ENCODE peak calls at places on chromosomes 6 and 20, in ten cellular contexts. One of them, this sample, is unnamed.

GRCh38 chr20:34892671-34893070 is 16.3 kb downstream of the ACSS2 start:
- DNase-seq in AG20443: no peak
- DNase-seq in EH: no peak
- DNase-seq in stimulated activated CD4-positive, alpha-beta T cell treated with anti-CD3 and anti-CD28 coated beads, TNF-alpha, amount 100 ng/mL, for 1 hour: no peak
- DNase-seq in endothelial cell: no peak
- DNase-seq in NB4: no peak
- DNase-seq in psoas muscle: no peak
- DNase-seq in stimulated activated naive B cell treated with anti-CD40 and anti-IgM and Interleukin-4, amounts not matched to agents 10 μg/mL and 1 μg/mL and 100 μg/mL, for 72 hours: no peak
- DNase-seq in MG63: no peak
- DNase-seq in activated naive CD8-positive, alpha-beta T cell treated with anti-CD3 and anti-CD28 coated beads for 36 hours: no peak
- DNase-seq in this sample: no peak

GRCh38 chr6:32047084-32047478 is 8.9 kb downstream of the CYP21A2 start:
- DNase-seq in EH: peak; percentile 50
- DNase-seq in AG20443: peak; percentile 83
- DNase-seq in psoas muscle: peak; percentile 79
- DNase-seq in stimulated activated naive B cell treated with anti-CD40 and anti-IgM and Interleukin-4, amounts not matched to agents 10 μg/mL and 1 μg/mL and 100 μg/mL, for 72 hours: no peak
- DNase-seq in endothelial cell: no peak
- DNase-seq in stimulated activated CD4-positive, alpha-beta T cell treated with anti-CD3 and anti-CD28 coated beads, TNF-alpha, amount 100 ng/mL, for 1 hour: no peak
- DNase-seq in activated naive CD8-positive, alpha-beta T cell treated with anti-CD3 and anti-CD28 coated beads for 36 hours: no peak
- DNase-seq in MG63: peak; percentile 49
- DNase-seq in NB4: no peak
- DNase-seq in this sample: no peak

GRCh38 chr6:148513145-148514071 is 170.8 kb downstream of the SASH1 start:
- DNase-seq in NB4: no peak
- DNase-seq in activated naive CD8-positive, alpha-beta T cell treated with anti-CD3 and anti-CD28 coated beads for 36 hours: no peak
- DNase-seq in AG20443: peak; percentile 78
- DNase-seq in psoas muscle: peak; percentile 67
- DNase-seq in endothelial cell: no peak
- DNase-seq in stimulated activated CD4-positive, alpha-beta T cell treated with anti-CD3 and anti-CD28 coated beads, TNF-alpha, amount 100 ng/mL, for 1 hour: no peak
- DNase-seq in EH: peak; percentile 94
- DNase-seq in stimulated activated naive B cell treated with anti-CD40 and anti-IgM and Interleukin-4, amounts not matched to agents 10 μg/mL and 1 μg/mL and 100 μg/mL, for 72 hours: no peak
- DNase-seq in MG63: peak; percentile 58
- DNase-seq in this sample: no peak

GRCh38 chr6:74574794-74575193 is 631.1 kb downstream of the COL12A1 start:
- DNase-seq in AG20443: peak; percentile 17
- DNase-seq in EH: peak; percentile 47
- DNase-seq in activated naive CD8-positive, alpha-beta T cell treated with anti-CD3 and anti-CD28 coated beads for 36 hours: no peak
- DNase-seq in psoas muscle: no peak
- DNase-seq in NB4: peak; percentile 54
- DNase-seq in endothelial cell: no peak
- DNase-seq in MG63: no peak
- DNase-seq in stimulated activated CD4-positive, alpha-beta T cell treated with anti-CD3 and anti-CD28 coated beads, TNF-alpha, amount 100 ng/mL, for 1 hour: no peak
- DNase-seq in stimulated activated naive B cell treated with anti-CD40 and anti-IgM and Interleukin-4, amounts not matched to agents 10 μg/mL and 1 μg/mL and 100 μg/mL, for 72 hours: no peak
- DNase-seq in this sample: peak; percentile 78

GRCh38 chr6:82068721-82069120 is 178.8 kb downstream of the IBTK start:
- DNase-seq in stimulated activated CD4-positive, alpha-beta T cell treated with anti-CD3 and anti-CD28 coated beads, TNF-alpha, amount 100 ng/mL, for 1 hour: no peak
- DNase-seq in EH: no peak
- DNase-seq in NB4: no peak
- DNase-seq in endothelial cell: no peak
- DNase-seq in psoas muscle: no peak
- DNase-seq in activated naive CD8-positive, alpha-beta T cell treated with anti-CD3 and anti-CD28 coated beads for 36 hours: no peak
- DNase-seq in MG63: no peak
- DNase-seq in stimulated activated naive B cell treated with anti-CD40 and anti-IgM and Interleukin-4, amounts not matched to agents 10 μg/mL and 1 μg/mL and 100 μg/mL, for 72 hours: no peak
- DNase-seq in AG20443: no peak
- DNase-seq in this sample: no peak

GRCh38 chr6:162690158-162690557 is 37.4 kb downstream of the PRKN start:
- DNase-seq in activated naive CD8-positive, alpha-beta T cell treated with anti-CD3 and anti-CD28 coated beads for 36 hours: no peak
- DNase-seq in EH: no peak
- DNase-seq in NB4: no peak
- DNase-seq in stimulated activated naive B cell treated with anti-CD40 and anti-IgM and Interleukin-4, amounts not matched to agents 10 μg/mL and 1 μg/mL and 100 μg/mL, for 72 hours: no peak
- DNase-seq in MG63: no peak
- DNase-seq in stimulated activated CD4-positive, alpha-beta T cell treated with anti-CD3 and anti-CD28 coated beads, TNF-alpha, amount 100 ng/mL, for 1 hour: no peak
- DNase-seq in psoas muscle: no peak
- DNase-seq in endothelial cell: no peak
- DNase-seq in AG20443: no peak
- DNase-seq in this sample: no peak

GRCh38 chr6:75114795-75115194 is 91.1 kb downstream of the COL12A1 start:
- DNase-seq in NB4: no peak
- DNase-seq in endothelial cell: no peak
- DNase-seq in psoas muscle: no peak
- DNase-seq in EH: no peak
- DNase-seq in activated naive CD8-positive, alpha-beta T cell treated with anti-CD3 and anti-CD28 coated beads for 36 hours: no peak
- DNase-seq in AG20443: no peak
- DNase-seq in stimulated activated CD4-positive, alpha-beta T cell treated with anti-CD3 and anti-CD28 coated beads, TNF-alpha, amount 100 ng/mL, for 1 hour: no peak
- DNase-seq in MG63: no peak
- DNase-seq in stimulated activated naive B cell treated with anti-CD40 and anti-IgM and Interleukin-4, amounts not matched to agents 10 μg/mL and 1 μg/mL and 100 μg/mL, for 72 hours: no peak
- DNase-seq in this sample: no peak

GRCh38 chr6:39343461-39343870 is 21.0 kb upstream of the KCNK16 start:
- DNase-seq in NB4: no peak
- DNase-seq in MG63: no peak
- DNase-seq in stimulated activated naive B cell treated with anti-CD40 and anti-IgM and Interleukin-4, amounts not matched to agents 10 μg/mL and 1 μg/mL and 100 μg/mL, for 72 hours: no peak
- DNase-seq in EH: no peak
- DNase-seq in AG20443: no peak
- DNase-seq in endothelial cell: no peak
- DNase-seq in stimulated activated CD4-positive, alpha-beta T cell treated with anti-CD3 and anti-CD28 coated beads, TNF-alpha, amount 100 ng/mL, for 1 hour: no peak
- DNase-seq in activated naive CD8-positive, alpha-beta T cell treated with anti-CD3 and anti-CD28 coated beads for 36 hours: no peak
- DNase-seq in psoas muscle: no peak
- DNase-seq in this sample: no peak

GRCh38 chr6:112562348-112563220 is 215.5 kb downstream of the RFPL4B start:
- DNase-seq in AG20443: peak; percentile 21
- DNase-seq in activated naive CD8-positive, alpha-beta T cell treated with anti-CD3 and anti-CD28 coated beads for 36 hours: no peak
- DNase-seq in psoas muscle: no peak
- DNase-seq in stimulated activated naive B cell treated with anti-CD40 and anti-IgM and Interleukin-4, amounts not matched to agents 10 μg/mL and 1 μg/mL and 100 μg/mL, for 72 hours: no peak
- DNase-seq in MG63: no peak
- DNase-seq in NB4: no peak
- DNase-seq in EH: peak; percentile 30
- DNase-seq in stimulated activated CD4-positive, alpha-beta T cell treated with anti-CD3 and anti-CD28 coated beads, TNF-alpha, amount 100 ng/mL, for 1 hour: no peak
- DNase-seq in endothelial cell: no peak
- DNase-seq in this sample: no peak

GRCh38 chr6:88165877-88166492 is at the start of gene CNR1:
- DNase-seq in psoas muscle: peak; percentile 70
- DNase-seq in MG63: peak; percentile 70
- DNase-seq in NB4: no peak
- DNase-seq in EH: peak; percentile 24
- DNase-seq in AG20443: peak; percentile 74
- DNase-seq in endothelial cell: peak; percentile 54
- DNase-seq in stimulated activated naive B cell treated with anti-CD40 and anti-IgM and Interleukin-4, amounts not matched to agents 10 μg/mL and 1 μg/mL and 100 μg/mL, for 72 hours: peak; percentile 51
- DNase-seq in stimulated activated CD4-positive, alpha-beta T cell treated with anti-CD3 and anti-CD28 coated beads, TNF-alpha, amount 100 ng/mL, for 1 hour: no peak
- DNase-seq in activated naive CD8-positive, alpha-beta T cell treated with anti-CD3 and anti-CD28 coated beads for 36 hours: peak; percentile 8
- DNase-seq in this sample: peak; percentile 41

GRCh38 chr6:26576929-26577719 is 19.6 kb upstream of the ABT1 start:
- DNase-seq in activated naive CD8-positive, alpha-beta T cell treated with anti-CD3 and anti-CD28 coated beads for 36 hours: peak; percentile 81
- DNase-seq in MG63: peak; percentile 64
- DNase-seq in EH: peak; percentile 78
- DNase-seq in stimulated activated CD4-positive, alpha-beta T cell treated with anti-CD3 and anti-CD28 coated beads, TNF-alpha, amount 100 ng/mL, for 1 hour: no peak
- DNase-seq in stimulated activated naive B cell treated with anti-CD40 and anti-IgM and Interleukin-4, amounts not matched to agents 10 μg/mL and 1 μg/mL and 100 μg/mL, for 72 hours: peak; percentile 60
- DNase-seq in psoas muscle: peak; percentile 68
- DNase-seq in endothelial cell: peak; percentile 58
- DNase-seq in AG20443: no peak
- DNase-seq in NB4: peak; percentile 73
- DNase-seq in this sample: peak; percentile 57

GRCh38 chr20:36826556-36827244 is 49.2 kb upstream of the TLDC2 start:
- DNase-seq in EH: no peak
- DNase-seq in stimulated activated naive B cell treated with anti-CD40 and anti-IgM and Interleukin-4, amounts not matched to agents 10 μg/mL and 1 μg/mL and 100 μg/mL, for 72 hours: no peak
- DNase-seq in AG20443: no peak
- DNase-seq in endothelial cell: no peak
- DNase-seq in psoas muscle: no peak
- DNase-seq in activated naive CD8-positive, alpha-beta T cell treated with anti-CD3 and anti-CD28 coated beads for 36 hours: no peak
- DNase-seq in NB4: no peak
- DNase-seq in stimulated activated CD4-positive, alpha-beta T cell treated with anti-CD3 and anti-CD28 coated beads, TNF-alpha, amount 100 ng/mL, for 1 hour: no peak
- DNase-seq in MG63: no peak
- DNase-seq in this sample: no peak

GRCh38 chr6:90044182-90044832 is 150.0 kb downstream of the GJA10 start:
- DNase-seq in NB4: no peak
- DNase-seq in stimulated activated naive B cell treated with anti-CD40 and anti-IgM and Interleukin-4, amounts not matched to agents 10 μg/mL and 1 μg/mL and 100 μg/mL, for 72 hours: no peak
- DNase-seq in psoas muscle: no peak
- DNase-seq in MG63: no peak
- DNase-seq in activated naive CD8-positive, alpha-beta T cell treated with anti-CD3 and anti-CD28 coated beads for 36 hours: no peak
- DNase-seq in EH: no peak
- DNase-seq in endothelial cell: no peak
- DNase-seq in AG20443: no peak
- DNase-seq in stimulated activated CD4-positive, alpha-beta T cell treated with anti-CD3 and anti-CD28 coated beads, TNF-alpha, amount 100 ng/mL, for 1 hour: no peak
- DNase-seq in this sample: no peak

GRCh38 chr6:154637392-154637791 is 95.8 kb upstream of the SCAF8 start:
- DNase-seq in psoas muscle: no peak
- DNase-seq in stimulated activated CD4-positive, alpha-beta T cell treated with anti-CD3 and anti-CD28 coated beads, TNF-alpha, amount 100 ng/mL, for 1 hour: no peak
- DNase-seq in NB4: no peak
- DNase-seq in EH: no peak
- DNase-seq in AG20443: no peak
- DNase-seq in activated naive CD8-positive, alpha-beta T cell treated with anti-CD3 and anti-CD28 coated beads for 36 hours: no peak
- DNase-seq in stimulated activated naive B cell treated with anti-CD40 and anti-IgM and Interleukin-4, amounts not matched to agents 10 μg/mL and 1 μg/mL and 100 μg/mL, for 72 hours: no peak
- DNase-seq in endothelial cell: no peak
- DNase-seq in MG63: no peak
- DNase-seq in this sample: no peak

GRCh38 chr6:37155394-37156312 is 14.3 kb upstream of the PIM1 start:
- DNase-seq in endothelial cell: no peak
- DNase-seq in NB4: no peak
- DNase-seq in stimulated activated CD4-positive, alpha-beta T cell treated with anti-CD3 and anti-CD28 coated beads, TNF-alpha, amount 100 ng/mL, for 1 hour: no peak
- DNase-seq in activated naive CD8-positive, alpha-beta T cell treated with anti-CD3 and anti-CD28 coated beads for 36 hours: peak; percentile 75
- DNase-seq in stimulated activated naive B cell treated with anti-CD40 and anti-IgM and Interleukin-4, amounts not matched to agents 10 μg/mL and 1 μg/mL and 100 μg/mL, for 72 hours: peak; percentile 88
- DNase-seq in MG63: no peak
- DNase-seq in psoas muscle: no peak
- DNase-seq in AG20443: no peak
- DNase-seq in EH: no peak
- DNase-seq in this sample: no peak

GRCh38 chr20:4483481-4483880 is 238.2 kb upstream of the PRND start:
- DNase-seq in EH: peak; percentile 73
- DNase-seq in stimulated activated CD4-positive, alpha-beta T cell treated with anti-CD3 and anti-CD28 coated beads, TNF-alpha, amount 100 ng/mL, for 1 hour: no peak
- DNase-seq in stimulated activated naive B cell treated with anti-CD40 and anti-IgM and Interleukin-4, amounts not matched to agents 10 μg/mL and 1 μg/mL and 100 μg/mL, for 72 hours: no peak
- DNase-seq in MG63: no peak
- DNase-seq in psoas muscle: no peak
- DNase-seq in AG20443: peak; percentile 46
- DNase-seq in activated naive CD8-positive, alpha-beta T cell treated with anti-CD3 and anti-CD28 coated beads for 36 hours: no peak
- DNase-seq in endothelial cell: no peak
- DNase-seq in NB4: no peak
- DNase-seq in this sample: no peak

GRCh38 chr20:25527949-25528348 is 57.4 kb downstream of the NINL start:
- DNase-seq in endothelial cell: no peak
- DNase-seq in stimulated activated naive B cell treated with anti-CD40 and anti-IgM and Interleukin-4, amounts not matched to agents 10 μg/mL and 1 μg/mL and 100 μg/mL, for 72 hours: no peak
- DNase-seq in AG20443: no peak
- DNase-seq in MG63: no peak
- DNase-seq in NB4: no peak
- DNase-seq in stimulated activated CD4-positive, alpha-beta T cell treated with anti-CD3 and anti-CD28 coated beads, TNF-alpha, amount 100 ng/mL, for 1 hour: no peak
- DNase-seq in EH: no peak
- DNase-seq in psoas muscle: no peak
- DNase-seq in activated naive CD8-positive, alpha-beta T cell treated with anti-CD3 and anti-CD28 coated beads for 36 hours: no peak
- DNase-seq in this sample: no peak

GRCh38 chr6:54053893-54054391 is 57.3 kb upstream of the MLIP start:
- DNase-seq in activated naive CD8-positive, alpha-beta T cell treated with anti-CD3 and anti-CD28 coated beads for 36 hours: no peak
- DNase-seq in MG63: peak; percentile 52
- DNase-seq in endothelial cell: no peak
- DNase-seq in psoas muscle: peak; percentile 57
- DNase-seq in EH: peak; percentile 90
- DNase-seq in NB4: no peak
- DNase-seq in stimulated activated naive B cell treated with anti-CD40 and anti-IgM and Interleukin-4, amounts not matched to agents 10 μg/mL and 1 μg/mL and 100 μg/mL, for 72 hours: no peak
- DNase-seq in AG20443: peak; percentile 79
- DNase-seq in stimulated activated CD4-positive, alpha-beta T cell treated with anti-CD3 and anti-CD28 coated beads, TNF-alpha, amount 100 ng/mL, for 1 hour: no peak
- DNase-seq in this sample: no peak

GRCh38 chr6:22892452-22892851 is 323.1 kb downstream of the HDGFL1 start:
- DNase-seq in stimulated activated CD4-positive, alpha-beta T cell treated with anti-CD3 and anti-CD28 coated beads, TNF-alpha, amount 100 ng/mL, for 1 hour: no peak
- DNase-seq in MG63: peak; percentile 8
- DNase-seq in activated naive CD8-positive, alpha-beta T cell treated with anti-CD3 and anti-CD28 coated beads for 36 hours: no peak
- DNase-seq in EH: peak; percentile 97
- DNase-seq in psoas muscle: no peak
- DNase-seq in stimulated activated naive B cell treated with anti-CD40 and anti-IgM and Interleukin-4, amounts not matched to agents 10 μg/mL and 1 μg/mL and 100 μg/mL, for 72 hours: no peak
- DNase-seq in NB4: no peak
- DNase-seq in AG20443: peak; percentile 86
- DNase-seq in endothelial cell: no peak
- DNase-seq in this sample: no peak

GRCh38 chr20:50323777-50324604 is 133.4 kb downstream of the CEBPB start:
- DNase-seq in stimulated activated naive B cell treated with anti-CD40 and anti-IgM and Interleukin-4, amounts not matched to agents 10 μg/mL and 1 μg/mL and 100 μg/mL, for 72 hours: no peak
- DNase-seq in psoas muscle: no peak
- DNase-seq in MG63: no peak
- DNase-seq in NB4: no peak
- DNase-seq in endothelial cell: no peak
- DNase-seq in EH: no peak
- DNase-seq in AG20443: no peak
- DNase-seq in stimulated activated CD4-positive, alpha-beta T cell treated with anti-CD3 and anti-CD28 coated beads, TNF-alpha, amount 100 ng/mL, for 1 hour: no peak
- DNase-seq in activated naive CD8-positive, alpha-beta T cell treated with anti-CD3 and anti-CD28 coated beads for 36 hours: no peak
- DNase-seq in this sample: no peak

GRCh38 chr6:106470316-106470715 is 109.8 kb downstream of the CRYBG1 start:
- DNase-seq in endothelial cell: no peak
- DNase-seq in stimulated activated naive B cell treated with anti-CD40 and anti-IgM and Interleukin-4, amounts not matched to agents 10 μg/mL and 1 μg/mL and 100 μg/mL, for 72 hours: no peak
- DNase-seq in stimulated activated CD4-positive, alpha-beta T cell treated with anti-CD3 and anti-CD28 coated beads, TNF-alpha, amount 100 ng/mL, for 1 hour: no peak
- DNase-seq in activated naive CD8-positive, alpha-beta T cell treated with anti-CD3 and anti-CD28 coated beads for 36 hours: no peak
- DNase-seq in NB4: no peak
- DNase-seq in MG63: no peak
- DNase-seq in AG20443: no peak
- DNase-seq in EH: peak; percentile 4
- DNase-seq in psoas muscle: no peak
- DNase-seq in this sample: no peak

GRCh38 chr6:148869589-148869988 is 122.8 kb downstream of the UST start:
- DNase-seq in AG20443: peak; percentile 67
- DNase-seq in stimulated activated CD4-positive, alpha-beta T cell treated with anti-CD3 and anti-CD28 coated beads, TNF-alpha, amount 100 ng/mL, for 1 hour: no peak
- DNase-seq in MG63: peak; percentile 91
- DNase-seq in EH: peak; percentile 97
- DNase-seq in activated naive CD8-positive, alpha-beta T cell treated with anti-CD3 and anti-CD28 coated beads for 36 hours: no peak
- DNase-seq in psoas muscle: no peak
- DNase-seq in NB4: no peak
- DNase-seq in stimulated activated naive B cell treated with anti-CD40 and anti-IgM and Interleukin-4, amounts not matched to agents 10 μg/mL and 1 μg/mL and 100 μg/mL, for 72 hours: no peak
- DNase-seq in endothelial cell: no peak
- DNase-seq in this sample: no peak

GRCh38 chr6:148104131-148104530 is 238.5 kb upstream of the SASH1 start:
- DNase-seq in activated naive CD8-positive, alpha-beta T cell treated with anti-CD3 and anti-CD28 coated beads for 36 hours: no peak
- DNase-seq in AG20443: no peak
- DNase-seq in MG63: no peak
- DNase-seq in endothelial cell: no peak
- DNase-seq in NB4: no peak
- DNase-seq in stimulated activated CD4-positive, alpha-beta T cell treated with anti-CD3 and anti-CD28 coated beads, TNF-alpha, amount 100 ng/mL, for 1 hour: no peak
- DNase-seq in EH: no peak
- DNase-seq in psoas muscle: no peak
- DNase-seq in stimulated activated naive B cell treated with anti-CD40 and anti-IgM and Interleukin-4, amounts not matched to agents 10 μg/mL and 1 μg/mL and 100 μg/mL, for 72 hours: no peak
- DNase-seq in this sample: no peak

GRCh38 chr6:139820191-139820590 is 445.7 kb upstream of the CITED2 start:
- DNase-seq in NB4: no peak
- DNase-seq in MG63: no peak
- DNase-seq in stimulated activated CD4-positive, alpha-beta T cell treated with anti-CD3 and anti-CD28 coated beads, TNF-alpha, amount 100 ng/mL, for 1 hour: no peak
- DNase-seq in stimulated activated naive B cell treated with anti-CD40 and anti-IgM and Interleukin-4, amounts not matched to agents 10 μg/mL and 1 μg/mL and 100 μg/mL, for 72 hours: no peak
- DNase-seq in EH: peak; percentile 87
- DNase-seq in endothelial cell: no peak
- DNase-seq in psoas muscle: no peak
- DNase-seq in activated naive CD8-positive, alpha-beta T cell treated with anti-CD3 and anti-CD28 coated beads for 36 hours: no peak
- DNase-seq in AG20443: peak; percentile 49
- DNase-seq in this sample: no peak

GRCh38 chr6:105780146-105780860 is 305.8 kb upstream of the PRDM1 start:
- DNase-seq in EH: peak; percentile 30
- DNase-seq in endothelial cell: no peak
- DNase-seq in stimulated activated CD4-positive, alpha-beta T cell treated with anti-CD3 and anti-CD28 coated beads, TNF-alpha, amount 100 ng/mL, for 1 hour: no peak
- DNase-seq in MG63: no peak
- DNase-seq in activated naive CD8-positive, alpha-beta T cell treated with anti-CD3 and anti-CD28 coated beads for 36 hours: no peak
- DNase-seq in NB4: no peak
- DNase-seq in AG20443: no peak
- DNase-seq in psoas muscle: no peak
- DNase-seq in stimulated activated naive B cell treated with anti-CD40 and anti-IgM and Interleukin-4, amounts not matched to agents 10 μg/mL and 1 μg/mL and 100 μg/mL, for 72 hours: no peak
- DNase-seq in this sample: no peak

GRCh38 chr6:111982681-111983080 is 71.2 kb upstream of the CCN6 start:
- DNase-seq in stimulated activated naive B cell treated with anti-CD40 and anti-IgM and Interleukin-4, amounts not matched to agents 10 μg/mL and 1 μg/mL and 100 μg/mL, for 72 hours: no peak
- DNase-seq in MG63: no peak
- DNase-seq in endothelial cell: no peak
- DNase-seq in AG20443: no peak
- DNase-seq in EH: no peak
- DNase-seq in stimulated activated CD4-positive, alpha-beta T cell treated with anti-CD3 and anti-CD28 coated beads, TNF-alpha, amount 100 ng/mL, for 1 hour: no peak
- DNase-seq in NB4: no peak
- DNase-seq in activated naive CD8-positive, alpha-beta T cell treated with anti-CD3 and anti-CD28 coated beads for 36 hours: no peak
- DNase-seq in psoas muscle: no peak
- DNase-seq in this sample: no peak

GRCh38 chr6:5302220-5302946 is 41.1 kb downstream of the FARS2 start:
- DNase-seq in stimulated activated naive B cell treated with anti-CD40 and anti-IgM and Interleukin-4, amounts not matched to agents 10 μg/mL and 1 μg/mL and 100 μg/mL, for 72 hours: peak; percentile 79
- DNase-seq in MG63: no peak
- DNase-seq in activated naive CD8-positive, alpha-beta T cell treated with anti-CD3 and anti-CD28 coated beads for 36 hours: peak; percentile 38
- DNase-seq in stimulated activated CD4-positive, alpha-beta T cell treated with anti-CD3 and anti-CD28 coated beads, TNF-alpha, amount 100 ng/mL, for 1 hour: no peak
- DNase-seq in psoas muscle: no peak
- DNase-seq in EH: no peak
- DNase-seq in AG20443: no peak
- DNase-seq in endothelial cell: no peak
- DNase-seq in NB4: no peak
- DNase-seq in this sample: no peak

GRCh38 chr20:31607640-31608255 is 2.7 kb downstream of the ID1 start:
- DNase-seq in endothelial cell: no peak
- DNase-seq in activated naive CD8-positive, alpha-beta T cell treated with anti-CD3 and anti-CD28 coated beads for 36 hours: no peak
- DNase-seq in psoas muscle: no peak
- DNase-seq in NB4: no peak
- DNase-seq in stimulated activated CD4-positive, alpha-beta T cell treated with anti-CD3 and anti-CD28 coated beads, TNF-alpha, amount 100 ng/mL, for 1 hour: no peak
- DNase-seq in MG63: no peak
- DNase-seq in stimulated activated naive B cell treated with anti-CD40 and anti-IgM and Interleukin-4, amounts not matched to agents 10 μg/mL and 1 μg/mL and 100 μg/mL, for 72 hours: no peak
- DNase-seq in AG20443: peak; percentile 18
- DNase-seq in EH: peak; percentile 22
- DNase-seq in this sample: no peak

This sample was measured in Kasumi-1.